ENCODE peak calls at places on chromosomes 1 and 21, in four cellular contexts. One of them, this sample, is unnamed.
A peak's percentile ranks its signal among the peaks of the same experiment; 100 is the strongest.

GRCh38 chr1:111990026-111990877 is 784 bp upstream of the KCND3 start:
- DNase-seq in GM13977: peak; percentile 41
- DNase-seq in omental fat pad: no peak
- DNase-seq in body of pancreas: peak; percentile 30
- DNase-seq in this sample: no peak

GRCh38 chr21:43865471-43866181 is 603 bp downstream of the AGPAT3 start:
- DNase-seq in GM13977: peak; percentile 78
- DNase-seq in omental fat pad: peak; percentile 35
- DNase-seq in body of pancreas: peak; percentile 57
- DNase-seq in this sample: peak; percentile 84

GRCh38 chr1:154743536-154744036 is 126.5 kb downstream of the KCNN3 start:
- DNase-seq in GM13977: no peak
- DNase-seq in omental fat pad: no peak
- DNase-seq in body of pancreas: no peak
- DNase-seq in this sample: no peak

GRCh38 chr1:4120557-4121292 is 220.7 kb upstream of the C1orf174 start:
- DNase-seq in GM13977: no peak
- DNase-seq in omental fat pad: no peak
- DNase-seq in body of pancreas: no peak
- DNase-seq in this sample: no peak

GRCh38 chr1:25715888-25716287 is 84.1 kb upstream of the SELENON start:
- DNase-seq in GM13977: no peak
- DNase-seq in omental fat pad: no peak
- DNase-seq in body of pancreas: no peak
- DNase-seq in this sample: no peak

GRCh38 chr1:31977361-31978131 is 36.1 kb upstream of the KHDRBS1 start:
- DNase-seq in GM13977: no peak
- DNase-seq in omental fat pad: no peak
- DNase-seq in body of pancreas: no peak
- DNase-seq in this sample: no peak

GRCh38 chr21:44299458-44300261 is at the start of gene PFKL:
- DNase-seq in GM13977: peak; percentile 97
- DNase-seq in omental fat pad: no peak
- DNase-seq in body of pancreas: peak; percentile 77
- DNase-seq in this sample: peak; percentile 98

GRCh38 chr1:203464226-203464625 is 11.4 kb upstream of the PRELP start:
- DNase-seq in GM13977: no peak
- DNase-seq in omental fat pad: no peak
- DNase-seq in body of pancreas: no peak
- DNase-seq in this sample: no peak

GRCh38 chr21:28971171-28971570 is 21.5 kb downstream of the LTN1 start:
- DNase-seq in GM13977: no peak
- DNase-seq in omental fat pad: no peak
- DNase-seq in body of pancreas: no peak
- DNase-seq in this sample: no peak

GRCh38 chr1:160488347-160489058 is 34.6 kb downstream of the SLAMF6 start:
- DNase-seq in GM13977: no peak
- DNase-seq in omental fat pad: no peak
- DNase-seq in body of pancreas: no peak
- DNase-seq in this sample: no peak
- TF ChIP-seq CTCF in GM13977: no peak
- TF ChIP-seq CTCF in omental fat pad: no peak
- TF ChIP-seq CTCF in body of pancreas: no peak
- TF ChIP-seq CTCF in this sample: no peak

GRCh38 chr1:65948609-65949229 is 156.0 kb downstream of the PDE4B start:
- DNase-seq in GM13977: no peak
- DNase-seq in omental fat pad: no peak
- DNase-seq in body of pancreas: no peak
- DNase-seq in this sample: no peak
- TF ChIP-seq CTCF in GM13977: peak; percentile 14
- TF ChIP-seq CTCF in omental fat pad: no peak
- TF ChIP-seq CTCF in body of pancreas: no peak
- TF ChIP-seq CTCF in this sample: no peak

GRCh38 chr1:10217748-10218441 is 7.5 kb downstream of the KIF1B start:
- DNase-seq in GM13977: no peak
- DNase-seq in omental fat pad: no peak
- DNase-seq in body of pancreas: no peak
- DNase-seq in this sample: no peak

GRCh38 chr1:10225573-10225972 is 15.2 kb downstream of the KIF1B start:
- DNase-seq in GM13977: no peak
- DNase-seq in omental fat pad: no peak
- DNase-seq in body of pancreas: no peak
- DNase-seq in this sample: no peak

GRCh38 chr1:10216148-10216749 is 5.9 kb downstream of the KIF1B start:
- DNase-seq in GM13977: no peak
- DNase-seq in omental fat pad: no peak
- DNase-seq in body of pancreas: no peak
- DNase-seq in this sample: peak; percentile 18

DNA sequence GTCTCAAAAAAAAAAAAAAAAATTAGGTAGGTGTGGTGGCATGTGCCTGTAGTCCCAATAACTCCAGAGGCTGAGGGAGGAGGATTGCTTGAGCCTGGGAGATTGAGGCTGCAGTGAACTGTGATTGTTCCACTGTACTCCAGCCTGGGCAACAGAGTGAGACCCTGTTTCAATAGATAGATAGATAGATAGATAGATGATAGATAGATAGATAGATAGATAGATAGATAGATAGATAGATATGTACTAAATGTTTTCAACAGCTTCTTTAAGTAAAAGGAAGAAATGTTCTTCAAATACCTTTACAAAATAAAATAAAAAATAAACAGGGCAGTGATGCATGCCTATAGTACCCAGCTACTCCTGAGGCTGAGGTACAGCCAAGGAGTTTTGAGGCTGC is 9.8 kb downstream of the KIF1B start:
- DNase-seq in GM13977: no peak
- DNase-seq in omental fat pad: no peak
- DNase-seq in body of pancreas: no peak
- DNase-seq in this sample: no peak
- TF ChIP-seq CTCF in GM13977: no peak
- TF ChIP-seq CTCF in omental fat pad: no peak
- TF ChIP-seq CTCF in body of pancreas: no peak
- TF ChIP-seq CTCF in this sample: no peak

GRCh38 chr1:181676269-181676668 is 193.0 kb downstream of the CACNA1E start:
- DNase-seq in GM13977: peak; percentile 71
- DNase-seq in omental fat pad: no peak
- DNase-seq in body of pancreas: peak; percentile 29
- DNase-seq in this sample: peak; percentile 66
- TF ChIP-seq CTCF in GM13977: peak; percentile 59
- TF ChIP-seq CTCF in omental fat pad: no peak
- TF ChIP-seq CTCF in body of pancreas: peak; percentile 30
- TF ChIP-seq CTCF in this sample: peak; percentile 36

GRCh38 chr1:38402230-38402815 is 355.7 kb upstream of the POU3F1 start:
- DNase-seq in GM13977: no peak
- DNase-seq in omental fat pad: no peak
- DNase-seq in body of pancreas: no peak
- DNase-seq in this sample: no peak

GRCh38 chr1:38403667-38404066 is 357.1 kb upstream of the POU3F1 start:
- DNase-seq in GM13977: no peak
- DNase-seq in omental fat pad: no peak
- DNase-seq in body of pancreas: no peak
- DNase-seq in this sample: no peak
- TF ChIP-seq CTCF in GM13977: peak; percentile 34
- TF ChIP-seq CTCF in omental fat pad: no peak
- TF ChIP-seq CTCF in body of pancreas: no peak
- TF ChIP-seq CTCF in this sample: peak; percentile 20

GRCh38 chr1:175067707-175068106 is at the start of gene TNN:
- DNase-seq in GM13977: no peak
- DNase-seq in omental fat pad: no peak
- DNase-seq in body of pancreas: no peak
- DNase-seq in this sample: no peak
- TF ChIP-seq CTCF in GM13977: no peak
- TF ChIP-seq CTCF in omental fat pad: no peak
- TF ChIP-seq CTCF in body of pancreas: no peak
- TF ChIP-seq CTCF in this sample: no peak

This sample was measured in GM20000.